ENCODE peak calls at places on chromosomes 12 and 14, in ten cellular contexts. H is Calu3; P is NCI-H1092; Y is ureter; O is stimulated activated CD4-positive, alpha-beta T cell treated with anti-CD3 and anti-CD28 coated beads, Interleukin-1b, Interleukin-23, amount 100 ng/mL, for 1 hour; V is T-helper 2 cell; M is mucosa of gallbladder; I is fibroblast of the aortic adventitia; X is nucleus accumbens; A is Daoy. E is an unnamed sample.

GRCh38 chr12:103909811-103910210 is 20.4 kb upstream of the HSP90B1 start:
- DNase-seq in H (no peak), P (no peak), Y (no peak), O (no peak), V (no peak), M (no peak), I (no peak), X (no peak), A (no peak), E (no peak)

GRCh38 chr12:122022393-122023338 is 982 bp downstream of the BCL7A start:
- DNase-seq in H (peak), P (no peak), Y (no peak), O (no peak), V (peak), M (no peak), I (no peak), X (peak), A (peak), E (peak)

GRCh38 chr12:113040722-113041168 is 15.8 kb upstream of the DTX1 start:
- DNase-seq in H (peak), P (no peak), Y (peak), O (no peak), V (no peak), M (peak), I (peak), X (no peak), A (peak), E (no peak)

GRCh38 chr12:37546901-37547475 is 769.6 kb upstream of the ALG10B start:
- DNase-seq in H (no peak), P (no peak), Y (no peak), O (no peak), V (no peak), M (no peak), I (no peak), X (no peak), A (no peak), E (no peak)

GRCh38 chr12:24036438-24037204 is 87.2 kb upstream of the SOX5 start:
- DNase-seq in H (no peak), P (no peak), Y (no peak), O (no peak), V (no peak), M (no peak), I (no peak), X (no peak), A (no peak), E (no peak)

GRCh38 chr14:98227000-98227726 is 1044.8 kb downstream of the BCL11B start:
- DNase-seq in H (no peak), P (no peak), Y (no peak), O (no peak), V (peak), M (no peak), I (no peak), X (no peak), A (no peak), E (no peak)

GRCh38 chr12:132170094-132170636 is 25.9 kb downstream of the NOC4L start:
- DNase-seq in H (no peak), P (no peak), Y (no peak), O (no peak), V (no peak), M (no peak), I (peak), X (no peak), A (peak), E (no peak)

GRCh38 chr12:98820005-98820404 is 174.9 kb downstream of the APAF1 start:
- DNase-seq in H (no peak), P (no peak), Y (no peak), O (no peak), V (no peak), M (no peak), I (no peak), X (no peak), A (no peak), E (no peak)

GRCh38 chr14:67409461-67409860 is 2.5 kb downstream of the PLEK2 start:
- DNase-seq in H (no peak), P (no peak), Y (no peak), O (no peak), V (no peak), M (no peak), I (no peak), X (no peak), A (no peak), E (no peak)

GRCh38 chr12:6132496-6132895 is 8.0 kb upstream of the VWF start:
- DNase-seq in H (no peak), P (no peak), Y (no peak), O (no peak), V (no peak), M (no peak), I (no peak), X (no peak), A (no peak), E (no peak)

GRCh38 chr14:68749487-68750475 is 43.1 kb downstream of the ZFP36L1 start:
- DNase-seq in H (no peak), P (no peak), Y (no peak), O (no peak), V (no peak), M (no peak), I (peak), X (no peak), A (no peak), E (no peak)

GRCh38 chr14:92362781-92363235 is 39.8 kb downstream of the SLC24A4 start:
- DNase-seq in H (peak), P (no peak), Y (no peak), O (no peak), V (no peak), M (no peak), I (peak), X (no peak), A (peak), E (peak)

GRCh38 chr12:101527682-101528081 is 52.5 kb downstream of the SPIC start:
- DNase-seq in H (no peak), P (no peak), Y (no peak), O (no peak), V (no peak), M (no peak), I (no peak), X (no peak), A (no peak), E (no peak)

GRCh38 chr14:74886001-74886400 is 4.3 kb downstream of the DLST start:
- DNase-seq in H (no peak), P (no peak), Y (no peak), O (no peak), V (no peak), M (no peak), I (peak), X (no peak), A (no peak), E (no peak)

GRCh38 chr12:24062642-24063245 is 113.3 kb upstream of the SOX5 start:
- DNase-seq in H (no peak), P (no peak), Y (no peak), O (no peak), V (no peak), M (no peak), I (peak), X (no peak), A (no peak), E (no peak)

GRCh38 chr12:118827047-118827446 is 154.3 kb upstream of the SRRM4 start:
- DNase-seq in H (no peak), P (no peak), Y (no peak), O (no peak), V (no peak), M (no peak), I (no peak), X (peak), A (no peak), E (no peak)

E was measured in cerebellum.